ENCODE peak calls at places on chromosomes 5 and 9, in seven cellular contexts. S is AG09309, H is psoas muscle, D is A549, N is IMR-90, A is dorsolateral prefrontal cortex, X is fibroblast of mammary gland. C is an unnamed sample.

GRCh38 chr9:112378441-112379176 is 1.3 kb upstream of the HSDL2 start:
- DNase-seq in N (no peak), H (no peak), A (no peak), D (peak), S (no peak), X (peak), C (peak)

GRCh38 chr9:130352586-130353285 is 87.2 kb downstream of the HMCN2 start:
- DNase-seq in X (no peak), A (no peak), S (no peak), D (no peak), H (no peak), N (no peak), C (no peak)

GRCh38 chr5:150496098-150496497 is 11.8 kb upstream of the NDST1 start:
- DNase-seq in H (no peak), D (no peak), X (no peak), S (no peak), A (no peak), N (no peak), C (no peak)

GRCh38 chr9:16521868-16522381 is 348.5 kb downstream of the BNC2 start:
- DNase-seq in S (peak), H (peak), X (peak), A (no peak), N (peak), D (no peak), C (no peak)

GRCh38 chr5:168879929-168880328 is 300.8 kb upstream of the PANK3 start:
- DNase-seq in S (no peak), H (no peak), X (peak), N (no peak), D (peak), A (no peak), C (peak)

GRCh38 chr5:9173281-9174048 is 372.4 kb downstream of the SEMA5A start:
- DNase-seq in X (peak), A (no peak), H (no peak), N (peak), D (no peak), S (peak), C (no peak)

GRCh38 chr9:24127519-24127918 is 301.5 kb upstream of the ELAVL2 start:
- DNase-seq in A (no peak), S (no peak), H (no peak), D (no peak), N (no peak), X (no peak), C (no peak)

GRCh38 chr5:10762178-10762775 is 1.2 kb upstream of the DAP start:
- DNase-seq in S (no peak), A (no peak), X (no peak), H (peak), N (no peak), D (no peak), C (no peak)

GRCh38 chr5:38557309-38557710 is 864 bp upstream of the LIFR start:
- DNase-seq in A (no peak), N (no peak), S (no peak), H (peak), D (no peak), X (no peak), C (no peak)

GRCh38 chr9:31188496-31188895 is 1195.9 kb upstream of the ACO1 start:
- DNase-seq in X (no peak), A (no peak), N (no peak), D (no peak), H (no peak), S (no peak), C (no peak)

GRCh38 chr5:138230981-138231589 is 18.0 kb upstream of the CDC23 start:
- DNase-seq in X (peak), A (no peak), H (no peak), D (peak), S (no peak), N (no peak), C (no peak)

GRCh38 chr5:161399996-161400562 is 146.4 kb downstream of the GABRB2 start:
- DNase-seq in A (no peak), H (no peak), X (no peak), D (no peak), S (no peak), N (no peak), C (no peak)

GRCh38 chr5:2724831-2725230 is 26.6 kb downstream of the IRX2 start:
- DNase-seq in A (no peak), N (no peak), D (no peak), X (no peak), S (no peak), H (no peak), C (no peak)

GRCh38 chr5:127229185-127229889 is 61.3 kb upstream of the MEGF10 start:
- DNase-seq in A (peak), N (peak), S (no peak), H (peak), D (peak), X (peak), C (peak)

GRCh38 chr9:82457959-82458358 is 469.4 kb downstream of the SPATA31D1 start:
- DNase-seq in H (no peak), D (no peak), N (no peak), A (no peak), X (no peak), S (no peak), C (peak)

GRCh38 chr9:8188720-8189407 is 389.3 kb upstream of the DMAC1 start:
- DNase-seq in S (no peak), N (no peak), D (no peak), A (no peak), H (no peak), X (peak), C (no peak)

GRCh38 chr5:76145945-76146344 is 62.8 kb downstream of the SV2C start:
- DNase-seq in N (peak), H (no peak), S (no peak), A (no peak), D (peak), X (no peak), C (peak)

GRCh38 chr9:32264171-32264862 is 120.1 kb upstream of the ACO1 start:
- DNase-seq in N (peak), D (no peak), S (no peak), H (no peak), A (no peak), X (peak), C (no peak)

GRCh38 chr9:101791938-101792337 is 53.5 kb upstream of the GRIN3A start:
- DNase-seq in N (no peak), D (peak), X (peak), A (no peak), S (no peak), H (no peak), C (peak)

GRCh38 chr5:107365355-107366109 is 305.2 kb downstream of the EFNA5 start:
- DNase-seq in S (peak), H (no peak), D (peak), N (no peak), X (no peak), A (no peak), C (peak)

GRCh38 chr9:105413486-105414068 is 34.3 kb upstream of the FSD1L start:
- DNase-seq in D (peak), N (peak), A (no peak), S (no peak), H (no peak), X (peak), C (no peak)

GRCh38 chr9:95742821-95743220 is 132.7 kb upstream of the ERCC6L2 start:
- DNase-seq in A (no peak), H (no peak), S (no peak), X (no peak), D (no peak), N (no peak), C (no peak)

GRCh38 chr9:133708770-133709611 is 29.2 kb downstream of the SARDH start:
- DNase-seq in S (no peak), D (no peak), A (no peak), X (no peak), H (no peak), N (no peak), C (peak)

GRCh38 chr9:81690251-81690851 is 1.0 kb upstream of the TLE1 start:
- DNase-seq in D (peak), H (peak), X (peak), A (peak), N (peak), S (no peak), C (no peak)

GRCh38 chr9:120267929-120268328 is 312.0 kb downstream of the CDK5RAP2 start:
- DNase-seq in S (no peak), A (no peak), N (peak), D (no peak), X (peak), H (no peak), C (no peak)

DNA sequence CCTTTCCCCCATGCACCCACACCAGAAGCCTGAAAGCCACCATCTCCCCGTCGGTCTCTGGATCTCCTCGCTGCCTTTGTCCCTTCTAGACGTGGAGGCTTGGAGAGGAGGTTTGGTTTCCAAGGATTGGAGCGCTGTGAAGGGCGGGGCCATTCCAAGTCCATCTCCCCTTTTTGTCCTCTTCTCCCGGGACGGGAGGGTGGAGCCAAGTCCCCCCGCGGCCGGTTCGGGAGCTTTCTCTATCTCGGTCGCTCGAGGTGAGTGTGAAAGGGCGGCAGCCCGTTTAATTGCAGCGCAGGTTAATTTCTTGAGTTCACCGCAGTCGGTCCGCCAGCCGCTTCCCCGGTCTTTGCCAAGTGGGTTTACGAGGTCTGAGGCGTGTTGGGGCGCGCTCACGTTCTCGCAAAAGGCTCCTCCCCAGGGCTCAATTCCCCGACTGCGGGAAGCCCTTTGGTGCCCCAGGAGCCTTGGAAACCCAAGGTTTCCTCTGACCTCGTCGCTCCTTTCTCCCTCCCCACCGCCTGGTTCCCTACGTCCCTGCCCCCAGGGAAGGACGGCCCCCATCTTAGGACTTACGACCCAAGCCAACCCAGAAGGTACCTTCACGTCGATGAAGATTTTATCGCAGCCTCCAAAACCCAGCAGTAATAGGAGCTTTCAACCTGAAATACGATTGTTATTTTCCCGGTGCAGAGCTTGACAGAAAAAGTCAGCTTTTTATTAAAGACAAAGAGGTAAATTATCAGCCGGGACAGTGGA is 2.8 kb upstream of the ZNF462 start:
- DNase-seq in H (peak), X (no peak), A (no peak), S (no peak), D (peak), N (no peak), C (no peak)
- H3K4me3 ChIP-seq in H (peak), X (peak), A (peak), S (peak), D (peak), N (peak), C (no peak)

GRCh38 chr9:137604345-137605145 is 941 bp upstream of the ARRDC1 start:
- DNase-seq in A (no peak), S (no peak), D (no peak), H (no peak), N (no peak), X (no peak), C (no peak)

GRCh38 chr9:137598943-137599342 is 6.5 kb upstream of the ARRDC1 start:
- DNase-seq in D (no peak), H (no peak), N (no peak), S (no peak), A (no peak), X (no peak), C (no peak)

GRCh38 chr9:137606005-137606601 is 617 bp downstream of the ARRDC1 start:
- DNase-seq in S (no peak), D (no peak), N (no peak), X (no peak), A (no peak), H (peak), C (no peak)

GRCh38 chr9:137605146-137606004 is at the start of gene ARRDC1:
- DNase-seq in N (peak), A (peak), S (peak), X (peak), H (peak), D (peak), C (peak)

DNA sequence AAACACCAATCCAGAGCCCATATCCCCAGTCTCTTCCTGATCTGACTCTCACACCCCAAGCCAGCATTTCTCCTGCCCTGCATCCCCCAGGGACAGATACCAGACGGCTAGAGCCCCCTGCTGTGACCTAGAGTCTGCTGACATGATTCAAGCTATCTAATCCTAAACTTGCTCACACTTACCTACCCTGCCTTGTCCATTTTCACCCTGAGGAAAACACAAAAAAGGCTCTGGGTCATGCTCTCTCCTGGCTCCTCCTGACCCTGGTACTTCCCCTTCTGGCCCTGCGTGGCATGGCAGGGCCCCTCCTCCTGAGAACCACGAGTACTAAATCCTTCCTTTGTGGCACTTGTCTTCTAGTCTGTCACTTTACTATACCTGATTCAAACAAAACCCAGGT is 2.8 kb upstream of the ARRDC1 start:
- DNase-seq in X (no peak), D (no peak), A (no peak), H (no peak), N (no peak), S (no peak), C (no peak)
- TF ChIP-seq CTCF in X (no peak), D (no peak), A (no peak), H (no peak), N (no peak), S (no peak), C (no peak)

DNA sequence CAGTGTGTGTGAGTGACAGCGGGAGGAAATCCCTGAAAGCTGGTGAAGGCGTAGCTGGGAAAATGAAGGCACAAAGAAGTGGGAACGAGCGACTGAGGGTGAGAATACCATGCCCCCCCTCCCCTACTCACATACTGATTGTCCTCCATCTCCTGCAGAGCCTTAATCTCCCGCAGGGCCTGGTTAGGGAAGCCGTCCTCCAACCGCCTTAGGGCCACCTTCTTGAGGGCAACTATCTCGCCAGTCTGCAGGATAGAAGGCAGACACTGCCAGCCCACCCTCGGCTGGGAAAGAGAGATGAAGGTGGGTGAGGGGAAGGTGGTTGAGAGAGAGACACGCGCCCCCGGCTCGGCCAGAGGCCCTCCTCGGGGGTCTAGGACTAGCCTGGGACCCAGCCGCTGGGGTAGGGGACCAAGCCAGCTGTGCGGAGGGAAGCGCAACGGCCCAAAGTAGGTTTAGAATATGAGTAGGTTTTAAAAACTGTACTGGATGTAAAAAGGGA is 491 bp downstream of the CDK20 start:
- DNase-seq in D (no peak), S (no peak), H (no peak), A (no peak), X (no peak), N (no peak), C (no peak)
- H3K4me3 ChIP-seq in D (peak), S (peak), H (peak), A (peak), X (peak), N (peak), C (no peak)

GRCh38 chr5:176402684-176403083 is 13.7 kb downstream of the CLTB start:
- DNase-seq in X (no peak), A (no peak), S (no peak), D (no peak), H (no peak), N (no peak), C (no peak)

GRCh38 chr5:176408590-176408989 is 7.7 kb downstream of the CLTB start:
- DNase-seq in A (no peak), S (no peak), X (no peak), D (no peak), H (no peak), N (no peak), C (no peak)

GRCh38 chr5:176406436-176407052 is 9.8 kb downstream of the CLTB start:
- DNase-seq in D (no peak), A (no peak), H (no peak), N (no peak), X (no peak), S (no peak), C (no peak)

GRCh38 chr5:176407456-176408244 is 8.7 kb downstream of the CLTB start:
- DNase-seq in A (no peak), H (no peak), S (no peak), D (no peak), X (peak), N (no peak), C (no peak)

DNA sequence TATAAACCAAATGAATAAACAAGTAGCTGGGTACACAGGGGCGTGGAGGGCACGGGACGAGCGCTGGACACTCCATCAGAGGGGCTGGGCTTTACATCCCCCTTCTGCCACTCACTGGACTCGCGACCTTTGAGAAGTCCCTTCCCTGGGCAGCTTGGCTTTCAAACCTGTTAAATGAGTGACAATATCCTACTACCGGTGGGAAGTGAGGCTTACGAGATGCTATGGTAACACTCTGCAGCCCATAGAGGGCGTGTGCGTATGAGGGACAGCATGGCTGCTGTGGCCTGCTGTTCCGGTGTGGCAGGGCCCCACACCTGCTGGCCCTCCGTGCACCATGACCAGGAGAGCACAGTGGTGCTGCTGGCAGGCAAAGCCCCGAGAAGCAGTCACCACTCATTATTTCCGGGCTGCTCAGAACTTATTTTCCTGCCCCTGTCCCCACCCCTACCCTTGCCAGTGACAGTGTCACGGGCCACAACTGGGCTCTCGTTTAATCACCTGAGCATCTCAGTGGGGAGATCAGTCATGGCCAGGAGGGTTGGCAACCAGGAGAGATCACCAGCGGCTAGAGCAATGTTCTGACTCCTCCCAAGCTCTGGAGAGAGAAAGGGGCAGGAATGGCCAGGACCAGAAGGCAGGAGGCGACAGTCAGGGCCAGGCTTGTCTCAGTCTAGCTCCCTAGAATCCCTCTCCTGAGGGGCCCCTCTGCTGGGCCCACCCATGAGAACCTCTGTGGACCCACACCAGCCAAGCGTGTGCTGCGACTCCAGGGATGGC is 10.5 kb downstream of the CLTB start:
- DNase-seq in H (no peak), N (no peak), X (no peak), A (no peak), D (peak), S (no peak), C (no peak)
- TF ChIP-seq CTCF in H (no peak), N (no peak), X (no peak), A (no peak), D (peak), S (no peak), C (no peak)

DNA sequence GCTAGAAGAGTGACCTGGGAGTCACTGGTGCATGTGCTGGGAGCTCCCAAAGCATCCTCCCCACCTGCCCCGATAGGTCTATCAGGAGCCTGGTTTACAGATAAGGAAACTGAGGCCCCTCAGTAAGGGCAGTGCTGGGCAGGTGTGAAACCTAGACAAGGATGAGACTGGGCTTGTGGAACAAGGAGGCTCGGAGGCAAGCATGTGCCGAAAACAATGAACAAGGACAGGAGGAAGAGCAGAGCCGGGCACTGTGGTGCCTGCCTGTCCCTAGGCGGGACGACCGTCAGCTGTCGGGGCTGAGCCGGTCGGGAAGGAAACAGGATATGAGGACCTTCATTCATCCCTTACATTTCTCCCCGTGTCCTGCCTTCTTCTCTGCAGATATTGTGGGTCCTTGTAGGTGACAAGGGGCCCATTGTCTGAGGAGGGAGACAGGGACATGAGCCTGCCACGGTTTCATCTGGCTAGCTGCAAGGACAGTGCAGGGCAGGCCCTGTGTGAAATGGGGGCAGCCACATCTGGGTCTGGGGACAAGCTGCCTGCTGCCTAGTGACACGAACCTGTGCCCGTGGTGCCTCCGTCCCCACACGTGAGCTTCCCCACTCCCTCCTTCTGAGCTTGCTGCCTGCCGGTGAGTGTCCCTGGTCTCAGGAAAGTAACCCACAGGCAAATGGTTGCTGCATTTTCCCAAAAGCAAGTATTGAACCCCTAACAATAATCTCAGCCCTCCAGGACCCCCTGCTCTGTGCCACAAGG is 18.6 kb downstream of the FGD3 start:
- DNase-seq in X (no peak), H (no peak), N (no peak), A (no peak), S (no peak), D (no peak), C (no peak)
- H3K4me3 ChIP-seq in X (no peak), H (peak), N (no peak), A (peak), S (no peak), D (no peak), C (peak)

GRCh38 chr9:127495884-127496555 is 44.7 kb downstream of the LRSAM1 start:
- DNase-seq in N (no peak), S (no peak), H (no peak), D (no peak), A (no peak), X (no peak), C (no peak)
- TF ChIP-seq CTCF in N (no peak), S (no peak), H (no peak), D (no peak), A (no peak), X (no peak), C (no peak)

GRCh38 chr9:110156416-110156815 is 51.5 kb downstream of the C9orf152 start:
- DNase-seq in S (no peak), D (no peak), N (no peak), X (no peak), A (no peak), H (no peak), C (no peak)
- H3K4me3 ChIP-seq in S (no peak), D (no peak), N (no peak), X (no peak), A (no peak), H (no peak), C (no peak)

GRCh38 chr5:84605246-84605645 is 220.6 kb upstream of the EDIL3 start:
- DNase-seq in N (no peak), X (no peak), H (no peak), D (no peak), S (no peak), A (no peak), C (no peak)
- TF ChIP-seq CTCF in N (no peak), X (no peak), H (no peak), D (no peak), S (no peak), A (no peak), C (no peak)